ENCODE peak calls at places on chromosomes 4 and X, in eight cellular contexts. F, A, X, S, R, V, U and K are unnamed samples.
A peak's percentile ranks its signal among the peaks of the same experiment; 100 is the strongest.

GRCh38 chr4:8394125-8394524 is 46.4 kb downstream of the ACOX3 start:
- DNase-seq in R (peak; percentile 43), S (peak; percentile 92), A (peak; percentile 79), V (peak; percentile 75), X (no peak), F (no peak), U (no peak), K (no peak)

GRCh38 chr4:10336471-10336870 is 120.8 kb downstream of the ZNF518B start:
- DNase-seq in S (no peak), F (no peak), X (no peak), R (no peak), V (no peak), U (no peak), A (no peak), K (peak; percentile 2)

GRCh38 chr4:140172960-140173359 is 19.0 kb upstream of the MAML3 start:
- DNase-seq in F (no peak), R (no peak), X (no peak), V (no peak), A (no peak), U (no peak), S (no peak), K (no peak)

GRCh38 chr4:92825785-92826184 is 522.0 kb downstream of the GRID2 start:
- DNase-seq in V (no peak), A (no peak), S (no peak), R (no peak), U (no peak), F (no peak), X (no peak), K (no peak)

GRCh38 chrX:15781964-15782711 is 8.1 kb upstream of the ZRSR2 start:
- DNase-seq in U (no peak), A (no peak), X (no peak), R (no peak), F (no peak), V (no peak), S (no peak), K (no peak)

GRCh38 chr4:71732706-71733105 is 51.2 kb downstream of the GC start:
- DNase-seq in R (no peak), F (peak; percentile 17), S (no peak), X (no peak), U (peak; percentile 13), V (no peak), A (no peak), K (peak; percentile 1)

GRCh38 chr4:147103403-147103946 is 157.8 kb upstream of the TTC29 start:
- DNase-seq in U (no peak), R (no peak), S (peak; percentile 61), V (peak; percentile 59), A (peak; percentile 37), F (no peak), X (no peak), K (peak; percentile 96)

GRCh38 chrX:38578152-38578551 is 16.8 kb downstream of the TSPAN7 start:
- DNase-seq in S (no peak), F (no peak), R (no peak), U (peak; percentile 4), X (no peak), V (no peak), A (no peak), K (no peak)

GRCh38 chr4:184123009-184123408 is 94.7 kb downstream of the ENPP6 start:
- DNase-seq in X (no peak), S (no peak), A (no peak), V (no peak), U (no peak), F (no peak), R (no peak), K (no peak)

GRCh38 chrX:16882188-16882587 is 12.0 kb upstream of the RBBP7 start:
- DNase-seq in R (no peak), S (peak; percentile 40), X (peak; percentile 52), A (peak; percentile 5), F (no peak), U (no peak), V (peak; percentile 54), K (no peak)

GRCh38 chrX:153411255-153411987 is at the start of gene ZFP92:
- DNase-seq in U (no peak), V (no peak), S (peak; percentile 51), X (peak; percentile 62), A (no peak), F (peak; percentile 93), R (no peak), K (no peak)

GRCh38 chr4:159017323-159018036 is 85.4 kb upstream of the RAPGEF2 start:
- DNase-seq in R (no peak), U (peak; percentile 7), V (no peak), S (no peak), F (no peak), A (no peak), X (no peak), K (no peak)

GRCh38 chr4:123465416-123465815 is 68.8 kb downstream of the SPRY1 start:
- DNase-seq in A (no peak), S (no peak), R (no peak), V (no peak), X (no peak), U (no peak), F (no peak), K (no peak)

GRCh38 chr4:155854597-155855226 is 11.4 kb downstream of the ASIC5 start:
- DNase-seq in F (no peak), U (no peak), V (no peak), X (no peak), R (no peak), S (no peak), A (no peak), K (peak; percentile 53)

GRCh38 chrX:139429913-139430312 is 100.6 kb upstream of the F9 start:
- DNase-seq in A (no peak), F (no peak), R (no peak), S (no peak), U (no peak), X (no peak), V (no peak), K (no peak)

GRCh38 chr4:2163311-2163821 is 78.6 kb downstream of the HAUS3 start:
- DNase-seq in F (peak; percentile 32), A (no peak), S (no peak), U (no peak), V (no peak), R (no peak), X (no peak), K (no peak)

GRCh38 chr4:48133668-48134444 is at the start of gene TXK:
- DNase-seq in R (no peak), U (no peak), S (no peak), V (no peak), A (peak; percentile 39), X (no peak), F (no peak), K (no peak)

GRCh38 chr4:94548571-94548970 is 96.8 kb downstream of the PDLIM5 start:
- DNase-seq in F (no peak), A (peak; percentile 38), U (peak; percentile 71), R (no peak), V (peak; percentile 43), X (no peak), S (peak; percentile 48), K (peak; percentile 84)

DNA sequence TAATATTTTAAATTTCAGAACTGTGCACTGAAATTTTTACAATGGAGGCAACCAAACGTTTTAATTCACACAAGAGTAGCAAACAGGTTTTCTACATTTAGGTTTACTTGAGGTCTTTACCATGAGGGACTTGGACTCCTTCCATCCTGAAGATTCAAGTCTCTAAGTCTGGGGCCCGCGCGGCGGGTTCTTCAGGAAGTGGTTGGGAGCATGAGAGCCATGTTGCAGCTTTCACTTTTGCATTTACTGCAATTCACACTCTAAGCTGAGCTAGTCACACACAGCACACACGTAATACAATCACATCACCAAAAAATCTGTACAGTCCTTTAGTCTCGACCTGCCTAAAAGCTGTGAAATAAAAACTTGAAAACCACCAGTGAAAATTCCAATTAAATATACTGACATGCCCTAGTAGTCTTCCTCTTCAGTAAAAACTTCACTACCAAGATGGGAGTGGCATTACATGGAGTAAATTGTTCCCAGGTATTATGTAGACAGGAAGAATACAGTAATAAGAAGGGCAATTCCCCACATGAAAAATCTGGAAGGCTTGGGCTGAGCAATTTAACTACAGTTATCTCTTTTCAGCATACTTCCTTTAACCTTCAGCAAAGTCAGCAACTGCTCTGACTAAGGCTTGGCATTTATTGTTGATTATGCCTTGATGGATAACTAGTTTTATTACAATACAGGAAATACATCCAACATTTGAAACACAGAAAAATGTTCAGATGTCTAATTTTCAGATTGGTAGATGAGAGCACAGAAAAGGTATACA is 571.1 kb upstream of the DIPK2B start:
- DNase-seq in R (no peak), U (no peak), S (peak; percentile 30), A (peak; percentile 7), X (peak; percentile 59), V (no peak), F (no peak), K (peak; percentile 56)
- H3K4me3 ChIP-seq in R (no peak overlapping the region), U (no peak overlapping the region), S (peak overlapping the region; percentile 66), A (no peak overlapping the region), X (peak overlapping the region; percentile 57), V (peak overlapping the region; percentile 44), F (no peak overlapping the region), K (peak overlapping the region; percentile 70)

DNA sequence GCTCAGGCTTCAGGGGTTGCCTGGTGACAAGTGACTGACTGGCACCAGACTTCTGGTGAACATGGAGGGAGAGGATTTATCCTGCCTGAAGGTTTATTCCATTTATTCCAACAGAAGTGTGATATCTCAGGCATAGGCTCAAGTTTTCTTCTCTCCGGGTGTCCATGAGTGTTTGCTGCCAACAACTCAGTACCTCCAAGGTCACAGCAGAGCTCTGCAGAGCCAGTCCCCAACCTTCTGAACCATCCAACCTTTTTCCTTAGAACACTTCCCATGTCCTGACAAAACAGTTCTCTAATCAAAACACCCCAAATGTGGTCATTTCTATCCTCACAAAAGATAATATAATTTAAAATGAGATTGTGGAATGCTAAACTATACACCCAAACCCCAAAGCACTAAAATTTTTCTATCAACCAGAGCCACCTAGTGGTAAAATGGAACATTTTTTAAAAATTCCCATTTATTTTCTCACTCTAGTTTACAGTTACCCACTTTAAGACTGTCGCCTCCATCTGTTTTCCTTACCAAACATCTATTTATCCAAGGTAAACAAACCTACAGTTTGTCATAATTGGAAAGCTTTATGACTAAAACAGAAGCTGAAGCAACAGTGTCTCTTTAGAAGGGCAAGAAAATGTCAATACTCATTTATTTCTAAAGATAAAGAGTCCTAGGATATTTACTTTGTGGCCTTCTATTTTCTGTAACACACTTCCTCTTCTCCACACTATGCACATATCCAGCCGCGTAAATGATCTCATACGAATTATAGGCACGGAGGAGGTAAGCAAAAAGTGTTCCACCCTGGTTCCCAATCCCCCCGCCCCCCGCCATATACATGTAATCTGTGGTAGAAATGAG is 39.5 kb downstream of the TMEM154 start:
- DNase-seq in R (no peak), F (peak; percentile 48), S (no peak), X (no peak), A (no peak), U (no peak), V (no peak), K (no peak)
- TF ChIP-seq CTCF in R (peak; percentile 14), F (peak; percentile 79), S (peak; percentile 75), X (peak; percentile 57), A (peak; percentile 65), U (peak; percentile 54), V (peak; percentile 41), K (peak; percentile 35)

GRCh38 chr4:78806943-78807458 is 30.9 kb downstream of the BMP2K start:
- DNase-seq in S (no peak), F (no peak), X (no peak), R (no peak), V (no peak), A (no peak), U (no peak), K (no peak)
- H3K36me3 ChIP-seq in S (no peaks in the 10 kb centered on the region), F (peaks cover 47% of the 10 kb centered on the region), X (no peaks in the 10 kb centered on the region), R (no peaks in the 10 kb centered on the region), V (no peaks in the 10 kb centered on the region), A (no peaks in the 10 kb centered on the region), U (no peaks in the 10 kb centered on the region), K (no peaks in the 10 kb centered on the region)

DNA sequence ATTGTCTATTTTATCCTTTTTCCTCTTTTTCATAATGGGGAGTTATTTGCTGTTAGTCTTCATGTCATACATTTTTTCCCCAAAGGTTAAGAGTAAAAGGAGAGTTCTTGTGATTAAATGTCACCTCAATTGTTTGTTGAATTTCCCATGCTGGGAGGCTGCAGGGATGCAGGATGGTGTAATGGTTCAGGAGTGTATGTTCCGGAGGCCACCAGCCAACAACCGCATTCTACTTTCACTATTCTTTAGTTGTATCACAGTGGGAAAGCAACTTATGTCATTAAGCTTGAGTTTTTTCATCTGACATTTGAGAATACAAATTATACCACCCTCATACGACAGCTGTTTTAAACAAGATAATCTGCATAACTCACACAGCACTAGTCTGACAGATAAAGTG is 15.4 kb downstream of the AFP start:
- DNase-seq in F (no peak), V (no peak), R (no peak), A (no peak), X (no peak), U (no peak), S (no peak), K (peak; percentile 85)
- H3K4me3 ChIP-seq in F (no peak overlapping the region), V (no peak overlapping the region), R (no peak overlapping the region), A (no peak overlapping the region), X (no peak overlapping the region), U (no peak overlapping the region), S (no peak overlapping the region), K (no peak overlapping the region)